ENCODE peak calls at places on chromosomes 12 and 14, in eight cellular contexts. M is upper lobe of right lung; X is RWPE1; N is MCF 10A; S is hepatocyte; C is head of caudate nucleus; Q is activated naive CD4-positive, alpha-beta T cell treated with anti-CD3 and anti-CD28 coated beads, Interleukin-2, amount 10 ng/mL, durations not matched to agents 7 days and 5 days; B is transverse colon. D is an unnamed sample.

GRCh38 chr12:126558810-126559209 is 1493.6 kb downstream of the AACS start:
- DNase-seq in M (no peak), X (no peak), N (no peak), S (no peak), C (no peak), Q (no peak), B (no peak), D (no peak)

GRCh38 chr14:68735836-68736235 is 57.0 kb downstream of the ZFP36L1 start:
- DNase-seq in M (no peak), X (no peak), N (no peak), S (no peak), C (no peak), Q (no peak), B (no peak), D (no peak)

GRCh38 chr14:32367501-32367900 is 38.4 kb downstream of the AKAP6 start:
- DNase-seq in M (no peak), X (no peak), N (no peak), S (no peak), C (no peak), Q (no peak), B (no peak), D (no peak)

GRCh38 chr14:80455031-80455430 is 243.7 kb upstream of the DIO2 start:
- DNase-seq in M (no peak), X (no peak), N (no peak), S (no peak), C (no peak), Q (no peak), B (no peak), D (no peak)

GRCh38 chr14:92103363-92103762 is 3.0 kb downstream of the ATXN3 start:
- DNase-seq in M (no peak), X (no peak), N (peak), S (no peak), C (no peak), Q (no peak), B (no peak), D (no peak)

GRCh38 chr12:94650143-94651056 is at the start of gene TMCC3:
- DNase-seq in M (peak), X (peak), N (peak), S (peak), C (peak), Q (peak), B (peak), D (no peak)

GRCh38 chr12:95173392-95174251 is 43.6 kb downstream of the FGD6 start:
- DNase-seq in M (peak), X (peak), N (peak), S (peak), C (no peak), Q (no peak), B (peak), D (peak)

GRCh38 chr14:68692916-68693771 is 99.7 kb downstream of the ZFP36L1 start:
- DNase-seq in M (peak), X (no peak), N (peak), S (no peak), C (no peak), Q (peak), B (no peak), D (no peak)

GRCh38 chr12:15979096-15980091 is 68.3 kb downstream of the DERA start:
- DNase-seq in M (no peak), X (peak), N (peak), S (peak), C (no peak), Q (no peak), B (peak), D (no peak)

GRCh38 chr12:95977764-95978305 is 18.3 kb downstream of the HAL start:
- DNase-seq in M (no peak), X (no peak), N (no peak), S (no peak), C (no peak), Q (no peak), B (no peak), D (no peak)

GRCh38 chr12:92570056-92570753 is 132.6 kb upstream of the PLEKHG7 start:
- DNase-seq in M (no peak), X (peak), N (peak), S (peak), C (peak), Q (peak), B (peak), D (peak)

GRCh38 chr14:102033241-102033640 is 53.6 kb downstream of the HSP90AA1 start:
- DNase-seq in M (no peak), X (no peak), N (no peak), S (no peak), C (no peak), Q (no peak), B (no peak), D (no peak)

GRCh38 chr12:111757361-111758119 is 9.2 kb upstream of the ALDH2 start:
- DNase-seq in M (peak), X (no peak), N (no peak), S (no peak), C (peak), Q (peak), B (peak), D (no peak)

GRCh38 chr14:68888025-68888850 is 90.9 kb downstream of the ACTN1 start:
- DNase-seq in M (no peak), X (no peak), N (no peak), S (no peak), C (no peak), Q (no peak), B (no peak), D (no peak)

GRCh38 chr12:59972941-59973340 is 377.1 kb downstream of the SLC16A7 start:
- DNase-seq in M (no peak), X (peak), N (peak), S (no peak), C (no peak), Q (no peak), B (no peak), D (peak)

GRCh38 chr12:90951418-90952110 is 3.4 kb downstream of the CCER1 start:
- DNase-seq in M (no peak), X (no peak), N (no peak), S (no peak), C (no peak), Q (no peak), B (no peak), D (no peak)

GRCh38 chr12:15858348-15858747 is 23.8 kb upstream of the STRAP start:
- DNase-seq in M (no peak), X (no peak), N (no peak), S (no peak), C (no peak), Q (no peak), B (no peak), D (no peak)